ENCODE peak calls at places on chromosomes 2 and 18, in six cellular contexts. T is adrenal gland, H is colonic mucosa, N is psoas muscle, B is A549, R is mammary epithelial cell. M is an unnamed sample.

GRCh38 chr18:46431522-46432171 is 225.4 kb downstream of the LOXHD1 start:
- DNase-seq in T (no peak), R (no peak), B (no peak), N (no peak), H (no peak), M (no peak)

GRCh38 chr18:11728247-11728646 is 39.2 kb downstream of the GNAL start:
- DNase-seq in N (no peak), R (peak; percentile 42), H (no peak), T (no peak), B (no peak), M (no peak)

GRCh38 chr18:3706279-3707097 is 256.5 kb downstream of the TGIF1 start:
- DNase-seq in N (no peak), H (no peak), T (no peak), B (no peak), R (no peak), M (no peak)

GRCh38 chr18:35620765-35621164 is 39.2 kb downstream of the GALNT1 start:
- DNase-seq in R (no peak), N (no peak), H (peak; percentile 40), B (no peak), T (no peak), M (no peak)

GRCh38 chr2:219002395-219003266 is 9.4 kb upstream of the CRYBA2 start:
- DNase-seq in B (peak; percentile 93), R (peak; percentile 40), T (peak; percentile 45), N (peak; percentile 41), H (peak; percentile 92), M (no peak)

GRCh38 chr2:26269571-26270170 is 24.9 kb downstream of the HADHB start:
- DNase-seq in R (peak; percentile 84), N (no peak), H (no peak), T (no peak), B (no peak), M (no peak)

GRCh38 chr18:68555935-68556334 is 159.0 kb downstream of the TMX3 start:
- DNase-seq in T (no peak), B (no peak), H (no peak), N (no peak), R (peak; percentile 86), M (no peak)

GRCh38 chr2:151367571-151367970 is 10.2 kb downstream of the TNFAIP6 start:
- DNase-seq in B (no peak), H (no peak), R (no peak), N (no peak), T (no peak), M (no peak)

GRCh38 chr18:62957885-62958472 is 242.6 kb downstream of the PHLPP1 start:
- DNase-seq in T (no peak), R (peak; percentile 19), B (no peak), N (no peak), H (peak; percentile 67), M (peak; percentile 21)

GRCh38 chr18:48580782-48581181 is 42.0 kb downstream of the CTIF start:
- DNase-seq in R (no peak), H (no peak), N (peak; percentile 46), T (no peak), B (no peak), M (no peak)

DNA sequence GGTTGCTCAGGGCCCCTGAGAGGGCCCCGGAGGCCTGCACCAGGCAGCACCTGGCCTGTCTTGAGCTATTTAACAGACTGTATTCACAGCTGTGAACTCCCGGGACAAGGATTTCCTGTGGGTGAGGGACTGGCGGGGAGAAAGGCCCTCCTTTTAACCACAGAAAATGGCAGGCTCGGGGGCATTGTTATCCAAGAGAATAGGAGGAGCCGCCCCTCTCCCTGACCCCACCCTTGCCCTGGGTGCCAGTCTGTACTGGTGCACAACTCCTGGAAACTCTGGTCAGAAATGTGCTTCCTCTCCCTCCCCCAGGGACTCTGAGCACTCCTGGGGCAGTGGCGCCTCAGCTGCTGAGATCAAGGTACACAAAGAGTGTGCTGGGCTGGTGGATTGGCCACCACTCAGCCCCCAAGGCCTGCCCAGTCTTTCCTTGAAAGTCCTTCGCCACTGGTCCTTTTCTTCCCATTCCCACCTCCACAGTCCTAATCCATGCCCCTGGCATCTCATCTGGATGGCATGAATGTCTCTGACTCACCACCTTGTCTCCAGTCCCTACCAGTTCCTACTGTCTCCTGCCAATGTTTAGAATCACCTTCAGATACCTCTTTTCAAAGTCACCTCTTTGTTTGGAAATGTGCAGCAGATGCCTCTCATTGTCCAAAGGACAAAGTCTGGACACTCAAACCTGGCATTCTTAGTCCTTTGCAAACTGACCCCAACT is 19.6 kb upstream of the EPAS1 start:
- DNase-seq in T (peak; percentile 31), B (no peak), H (no peak), R (peak; percentile 33), N (no peak), M (peak; percentile 52)
- H3K27ac ChIP-seq in T (no peak overlapping the region), B (peak overlapping the region; percentile 54), H (no peak overlapping the region), R (no peak overlapping the region), N (no peak overlapping the region), M (no peak overlapping the region)

GRCh38 chr2:8584174-8585066 is 97.4 kb upstream of the ID2 start:
- DNase-seq in H (no peak), T (no peak), B (no peak), N (no peak), R (no peak), M (no peak)
- H3K4me3 ChIP-seq in H (no peak overlapping the region), T (peak overlapping the region; percentile 15), B (no peak overlapping the region), N (peak overlapping the region; percentile 13), R (no peak overlapping the region), M (no peak overlapping the region)

GRCh38 chr2:19739256-19739655 is 162.5 kb downstream of the TTC32 start:
- DNase-seq in R (no peak), T (no peak), N (no peak), H (no peak), B (no peak), M (no peak)
- H3K27ac ChIP-seq in R (no peak overlapping the region), T (no peak overlapping the region), N (peak overlapping the region; percentile 64), H (no peak overlapping the region), B (no peak overlapping the region), M (no peak overlapping the region)

GRCh38 chr2:100321181-100321880 is 970 bp downstream of the LONRF2 start:
- DNase-seq in B (peak; percentile 40), H (no peak), N (peak; percentile 41), T (peak; percentile 66), R (peak; percentile 19), M (no peak)

GRCh38 chr2:100327742-100328141 is 5.4 kb upstream of the LONRF2 start:
- DNase-seq in R (no peak), T (no peak), N (no peak), H (no peak), B (no peak), M (no peak)

GRCh38 chr2:100317634-100318033 is 4.7 kb downstream of the LONRF2 start:
- DNase-seq in N (no peak), R (no peak), T (no peak), H (no peak), B (no peak), M (no peak)

GRCh38 chr2:100320547-100321180 is 1.6 kb downstream of the LONRF2 start:
- DNase-seq in N (peak; percentile 15), H (no peak), R (no peak), B (peak; percentile 9), T (peak; percentile 59), M (no peak)

DNA sequence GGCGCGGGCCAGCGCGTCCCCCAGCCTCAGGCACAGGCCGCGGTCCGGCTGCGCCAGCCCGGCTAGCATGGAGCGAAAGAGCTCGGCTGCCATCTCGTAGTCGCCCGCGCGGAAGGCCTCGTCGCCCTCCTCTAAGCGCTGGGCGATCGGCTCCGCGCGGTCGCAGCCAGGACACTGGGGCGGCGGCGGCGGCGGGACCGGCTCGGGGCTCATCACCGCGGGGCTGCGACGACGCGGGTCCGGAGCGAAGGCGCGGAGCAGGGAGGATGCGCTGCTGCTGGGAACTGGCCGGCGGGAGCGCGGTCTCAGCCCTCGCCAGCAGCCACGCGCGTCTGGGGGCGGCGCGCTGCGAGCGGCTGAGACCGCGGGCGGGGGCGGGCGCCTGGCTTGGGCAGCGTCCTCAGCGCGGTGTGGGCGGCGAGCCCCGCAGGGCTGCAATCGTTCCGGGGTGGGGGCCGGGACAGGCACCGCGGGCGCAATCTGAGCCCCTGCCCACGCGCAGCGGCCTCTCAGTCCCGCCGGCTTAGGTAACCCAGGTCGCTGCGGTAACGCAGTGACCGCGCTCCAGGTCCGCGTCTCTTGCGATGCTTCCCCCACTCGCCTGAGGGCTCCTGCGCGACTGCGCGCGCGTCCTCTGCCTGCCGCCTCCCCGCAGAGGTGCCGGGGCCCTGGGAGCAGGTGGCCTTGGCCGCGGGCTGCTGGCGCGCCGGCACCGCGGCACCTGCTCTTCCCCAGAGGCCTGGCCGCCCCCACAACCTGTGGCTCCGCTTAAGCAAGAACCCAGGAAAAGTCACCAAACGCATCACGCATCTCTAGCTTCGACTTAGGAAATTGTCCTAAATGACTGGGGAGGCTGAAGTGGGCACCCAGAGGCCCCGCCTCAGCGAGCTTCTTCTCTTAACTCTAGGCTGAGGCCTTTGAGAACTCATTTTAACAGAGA is at the start of gene LONRF2:
- DNase-seq in H (no peak), B (peak; percentile 44), T (peak; percentile 81), N (peak; percentile 57), R (no peak), M (no peak)
- H3K4me3 ChIP-seq in H (peak within 1 kb of the TSS; percentile 16), B (peak within 1 kb of the TSS; percentile 88), T (peak within 1 kb of the TSS; percentile 88), N (peak within 1 kb of the TSS; percentile 75), R (no peak within 1 kb of the TSS), M (no peak within 1 kb of the TSS)

GRCh38 chr2:211823886-211824479 is 714.6 kb downstream of the ERBB4 start:
- DNase-seq in R (no peak), T (no peak), N (no peak), B (no peak), H (no peak), M (no peak)
- H3K27ac ChIP-seq in R (no peak overlapping the region), T (no peak overlapping the region), N (no peak overlapping the region), B (no peak overlapping the region), H (no peak overlapping the region), M (no peak overlapping the region)

DNA sequence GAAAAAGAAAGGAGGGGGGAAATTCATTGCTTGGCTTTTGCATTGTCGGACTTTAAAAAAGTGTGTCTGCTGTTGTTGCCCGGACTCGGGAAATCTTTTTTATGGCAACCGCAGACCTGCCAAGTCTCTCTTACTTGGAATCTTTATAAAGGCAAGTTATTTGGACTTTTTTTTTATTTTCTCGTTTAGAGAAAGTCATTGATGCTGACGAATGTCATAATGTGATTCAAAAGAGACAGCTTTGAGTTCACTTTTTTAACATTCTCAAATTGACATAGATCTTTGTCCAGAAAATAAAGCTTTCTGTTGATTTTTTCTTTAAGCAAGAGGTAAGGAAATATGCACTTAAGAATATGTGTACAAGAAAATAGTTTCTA is 651 bp upstream of the ZNF521 start:
- DNase-seq in B (no peak), H (no peak), R (no peak), T (no peak), N (no peak), M (no peak)
- H3K4me3 ChIP-seq in B (peak overlapping the region; percentile 37), H (no peak overlapping the region), R (no peak overlapping the region), T (peak overlapping the region; percentile 57), N (peak overlapping the region; percentile 88), M (peak overlapping the region; percentile 58)

GRCh38 chr2:176139170-176139611 is 9.7 kb downstream of the HOXD8 start:
- DNase-seq in B (no peak), N (no peak), T (no peak), R (no peak), H (no peak), M (no peak)
- H3K27ac ChIP-seq in B (no peak overlapping the region), N (peak overlapping the region; percentile 93), T (peak overlapping the region; percentile 69), R (no peak overlapping the region), H (peak overlapping the region; percentile 56), M (no peak overlapping the region)

M was measured in SJCRH30.